ENCODE peak calls at places on chromosomes 1 and 21, in six cellular contexts. W is substantia nigra; A is effector memory CD4-positive, alpha-beta T cell; T is dorsolateral prefrontal cortex; M is brain microvascular endothelial cell; N is CD4-positive, alpha-beta T cell. E is an unnamed sample.

GRCh38 chr1:165279831-165280351 is 76.6 kb downstream of the LMX1A start:
- DNase-seq in W (no peak), A (no peak), T (no peak), M (no peak), N (no peak), E (no peak)

GRCh38 chr1:233240839-233241682 is 54.5 kb downstream of the PCNX2 start:
- DNase-seq in W (peak), A (no peak), T (peak), M (peak), N (peak), E (peak)

GRCh38 chr1:234713859-234714258 is 103.9 kb upstream of the IRF2BP2 start:
- DNase-seq in W (no peak), A (no peak), T (no peak), M (no peak), N (no peak), E (no peak)

GRCh38 chr1:3117879-3118278 is 48.9 kb downstream of the PRDM16 start:
- DNase-seq in W (no peak), A (no peak), T (no peak), M (no peak), N (no peak), E (no peak)

GRCh38 chr1:201085902-201086735 is 26.1 kb downstream of the CACNA1S start:
- DNase-seq in W (no peak), A (no peak), T (no peak), M (peak), N (peak), E (peak)

GRCh38 chr21:35438643-35439404 is 389.7 kb upstream of the RUNX1 start:
- DNase-seq in W (no peak), A (no peak), T (no peak), M (no peak), N (no peak), E (no peak)

GRCh38 chr21:33314096-33314495 is 10.7 kb upstream of the IFNAR1 start:
- DNase-seq in W (no peak), A (no peak), T (no peak), M (peak), N (no peak), E (no peak)

GRCh38 chr1:32859915-32860314 is 10.8 kb downstream of the FNDC5 start:
- DNase-seq in W (no peak), A (no peak), T (no peak), M (no peak), N (no peak), E (no peak)

GRCh38 chr1:240122639-240123604 is 31.2 kb downstream of the FMN2 start:
- DNase-seq in W (peak), A (no peak), T (peak), M (peak), N (no peak), E (no peak)

GRCh38 chr1:227541796-227542152 is 21.6 kb upstream of the ZNF678 start:
- DNase-seq in W (no peak), A (no peak), T (no peak), M (no peak), N (no peak), E (no peak)
- H3K27ac ChIP-seq in W (peak), A (no peak), T (no peak), M (no peak), N (no peak), E (no peak)

GRCh38 chr1:229855999-229856650 is 210.9 kb upstream of the GALNT2 start:
- DNase-seq in W (no peak), A (no peak), T (peak), M (no peak), N (no peak), E (peak)
- H3K27ac ChIP-seq in W (peak), A (no peak), T (no peak), M (no peak), N (no peak), E (peak)

GRCh38 chr1:179877586-179878265 is at the start of gene TOR1AIP2:
- DNase-seq in W (peak), A (peak), T (peak), M (peak), N (peak), E (peak)
- H3K27ac ChIP-seq in W (peak), A (peak), T (peak), M (peak), N (peak), E (peak)

DNA sequence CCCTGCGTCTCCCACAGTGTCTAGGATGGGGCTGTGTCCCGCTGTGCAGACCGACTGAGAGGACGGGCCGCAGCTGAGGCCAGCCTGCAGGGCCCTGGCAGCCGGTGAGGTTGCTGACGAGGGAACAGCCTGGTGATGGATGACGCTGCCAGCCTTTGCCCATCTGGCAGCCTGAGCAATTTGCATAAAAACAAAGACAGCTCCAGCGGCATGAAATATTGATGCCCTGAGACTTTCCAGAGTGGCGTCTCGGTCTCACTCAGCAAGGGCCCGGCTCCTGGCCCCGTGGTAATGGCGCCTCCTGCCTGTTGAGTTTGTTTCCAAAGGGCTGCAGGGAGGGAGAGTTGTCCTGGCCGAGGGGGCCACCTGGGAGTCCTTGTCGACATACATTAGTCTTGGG is 19.1 kb upstream of the KCNA10 start:
- DNase-seq in W (peak), A (no peak), T (peak), M (no peak), N (no peak), E (peak)
- H3K27ac ChIP-seq in W (no peak), A (no peak), T (no peak), M (no peak), N (no peak), E (no peak)

E was measured in caudate nucleus.